ENCODE peak calls at places on chromosomes 11 and 22, in ten cellular contexts. I is heart left ventricle, R is adrenal gland, X is SJSA1, U is A549, S is brain microvascular endothelial cell, P is coronary artery, L is mesenchymal stem cell, D is thoracic aorta, N is tibial nerve. H is an unnamed sample.

GRCh38 chr22:29479417-29480261 is at the start of gene NEFH:
- DNase-seq in I (no peak), R (no peak), X (no peak), U (no peak), S (no peak), P (no peak), L (no peak), D (no peak), N (no peak), H (no peak)

GRCh38 chr11:105244157-105244820 is 104.7 kb upstream of the CARD18 start:
- DNase-seq in I (no peak), R (no peak), X (peak), U (peak), S (peak), P (no peak), L (peak), D (peak), N (no peak), H (no peak)

GRCh38 chr22:21842946-21843345 is 24.5 kb downstream of the MAPK1 start:
- DNase-seq in I (no peak), R (no peak), X (no peak), U (no peak), S (no peak), P (no peak), L (no peak), D (no peak), N (no peak), H (no peak)

GRCh38 chr11:123083623-123084029 is 21.7 kb upstream of the HSPA8 start:
- DNase-seq in I (peak), R (peak), X (peak), U (peak), S (peak), P (peak), L (peak), D (peak), N (peak), H (no peak)

GRCh38 chr22:45891471-45891995 is 85.4 kb downstream of the WNT7B start:
- DNase-seq in I (peak), R (no peak), X (no peak), U (no peak), S (no peak), P (no peak), L (no peak), D (no peak), N (no peak), H (no peak)

GRCh38 chr11:62881579-62882427 is 1.1 kb downstream of the SLC3A2 start:
- DNase-seq in I (peak), R (peak), X (peak), U (peak), S (peak), P (peak), L (peak), D (peak), N (peak), H (peak)

GRCh38 chr22:19942886-19943664 is 1.5 kb upstream of the TXNRD2 start:
- DNase-seq in I (no peak), R (peak), X (peak), U (no peak), S (peak), P (no peak), L (peak), D (no peak), N (no peak), H (no peak)

GRCh38 chr11:65423516-65424199 is 1.1 kb downstream of the NEAT1 start:
- DNase-seq in I (peak), R (no peak), X (peak), U (no peak), S (no peak), P (peak), L (no peak), D (no peak), N (peak), H (no peak)

GRCh38 chr11:123450593-123450992 is 20.5 kb downstream of the GRAMD1B start:
- DNase-seq in I (no peak), R (no peak), X (no peak), U (no peak), S (no peak), P (no peak), L (no peak), D (no peak), N (no peak), H (no peak)

GRCh38 chr22:49763138-49763537 is 64.5 kb downstream of the BRD1 start:
- DNase-seq in I (no peak), R (no peak), X (no peak), U (no peak), S (no peak), P (peak), L (no peak), D (no peak), N (no peak), H (no peak)

GRCh38 chr11:95684170-95684569 is 105.4 kb downstream of the FAM76B start:
- DNase-seq in I (no peak), R (no peak), X (no peak), U (no peak), S (no peak), P (no peak), L (no peak), D (no peak), N (no peak), H (no peak)

DNA sequence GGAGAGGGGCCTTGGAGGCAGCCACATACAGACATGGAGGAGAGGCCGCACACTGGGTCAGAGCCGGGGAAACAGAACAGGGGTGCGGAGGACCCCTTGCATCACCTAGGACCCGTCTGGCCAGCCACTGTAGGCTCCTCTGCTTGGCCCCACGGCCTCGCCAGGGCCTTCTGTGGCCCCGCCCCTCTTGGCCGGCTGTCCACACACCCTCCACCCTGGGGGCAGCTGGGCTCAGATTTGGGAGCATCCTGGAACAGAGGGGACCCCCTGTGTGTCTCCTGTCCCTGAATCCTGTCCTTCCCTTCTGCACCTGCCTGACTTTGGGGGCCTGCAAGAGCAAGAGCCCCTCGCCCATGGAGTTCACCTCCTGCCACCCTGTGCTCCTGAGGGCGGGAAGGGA is 7.9 kb upstream of the TH start:
- DNase-seq in I (no peak), R (no peak), X (no peak), U (no peak), S (no peak), P (no peak), L (no peak), D (no peak), N (no peak), H (no peak)
- H3K27ac ChIP-seq in I (no peak), R (no peak), X (no peak), U (no peak), S (no peak), P (no peak), L (no peak), D (no peak), N (no peak), H (no peak)

DNA sequence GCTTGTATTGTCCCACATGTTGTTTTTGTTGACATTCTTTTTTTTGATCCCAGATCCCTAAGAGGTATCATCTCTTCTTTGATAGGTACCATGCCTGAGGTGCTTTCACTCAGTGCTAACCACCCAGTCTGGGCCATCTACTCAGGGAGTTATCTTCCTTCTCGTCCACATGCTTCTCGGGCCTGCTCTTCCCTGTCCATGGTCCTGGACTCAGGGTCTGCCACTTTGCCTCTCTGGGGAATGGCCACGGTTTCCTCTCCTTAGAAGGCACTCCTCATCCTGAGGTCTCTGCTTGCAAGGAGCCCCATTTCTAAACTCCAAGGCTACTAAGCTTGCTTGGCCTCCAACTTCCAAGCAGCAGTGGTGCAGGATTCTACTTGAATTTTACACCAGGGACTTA is 227.0 kb upstream of the NCAM1 start:
- DNase-seq in I (no peak), R (peak), X (peak), U (no peak), S (peak), P (peak), L (peak), D (no peak), N (no peak), H (no peak)
- H3K27ac ChIP-seq in I (no peak), R (no peak), X (no peak), U (no peak), S (no peak), P (no peak), L (no peak), D (no peak), N (no peak), H (no peak)

DNA sequence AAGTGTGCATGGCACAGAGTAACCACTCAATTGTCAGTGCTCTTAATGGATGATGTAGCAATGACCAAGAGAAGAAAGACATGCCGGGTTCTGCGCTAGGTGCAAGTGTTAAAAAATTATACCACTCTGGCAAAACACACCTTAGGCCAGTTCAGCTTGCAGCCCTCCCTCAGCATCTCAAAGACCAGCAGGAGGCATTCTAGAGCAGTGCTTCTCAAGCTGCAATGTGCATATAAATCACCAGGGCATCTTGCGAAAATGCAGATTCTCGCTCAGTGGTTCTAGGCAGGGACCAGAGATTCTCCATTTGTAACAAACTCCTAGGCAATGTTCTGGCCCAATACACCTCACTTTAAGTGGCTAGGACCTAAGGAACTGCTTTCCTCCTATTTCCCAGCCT is 337.3 kb upstream of the API5 start:
- DNase-seq in I (no peak), R (no peak), X (no peak), U (no peak), S (no peak), P (no peak), L (no peak), D (no peak), N (no peak), H (no peak)
- H3K27ac ChIP-seq in I (no peak), R (no peak), X (no peak), U (no peak), S (no peak), P (no peak), L (no peak), D (no peak), N (no peak), H (no peak)

DNA sequence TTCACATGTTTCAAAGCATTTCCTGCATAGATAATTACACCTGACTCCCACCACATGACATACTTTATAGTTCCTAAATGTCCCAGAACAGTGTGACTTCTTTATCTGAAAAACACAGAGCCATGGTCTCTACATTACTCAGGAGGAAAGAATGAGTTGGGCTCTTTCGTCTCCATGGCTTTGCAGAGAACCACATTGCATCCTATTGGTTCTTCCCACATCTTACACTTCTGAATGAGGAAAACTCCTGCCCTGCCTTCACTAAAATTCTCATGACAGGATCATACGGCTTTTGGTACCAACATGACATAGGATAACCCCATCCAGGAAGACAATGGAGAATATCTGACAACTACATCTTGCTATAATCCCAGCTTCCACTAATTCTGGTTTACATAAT is 88.5 kb downstream of the ETS1 start:
- DNase-seq in I (no peak), R (no peak), X (no peak), U (no peak), S (peak), P (no peak), L (peak), D (no peak), N (no peak), H (no peak)
- H3K27ac ChIP-seq in I (peak), R (no peak), X (peak), U (peak), S (peak), P (peak), L (no peak), D (peak), N (no peak), H (no peak)

DNA sequence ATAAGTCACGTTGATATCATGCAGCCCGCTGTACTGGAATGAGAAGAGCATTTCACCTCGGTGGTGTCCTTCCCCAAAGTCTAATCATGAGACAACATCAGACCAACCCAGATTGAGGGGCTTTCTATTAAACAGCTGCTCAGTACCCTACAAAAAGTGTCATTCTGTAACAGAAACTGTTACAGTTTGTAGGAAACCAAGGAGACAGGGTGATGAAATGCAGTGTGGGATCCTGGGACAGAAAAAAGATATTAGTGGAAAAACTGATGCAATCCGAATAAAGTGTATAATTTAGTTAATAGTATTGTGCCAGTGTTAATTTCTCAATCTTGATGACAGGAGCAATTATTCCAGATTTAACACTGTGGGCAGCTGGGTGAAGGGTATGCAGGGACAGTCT is 128.0 kb downstream of the MICAL2 start:
- DNase-seq in I (no peak), R (no peak), X (no peak), U (no peak), S (no peak), P (no peak), L (peak), D (no peak), N (no peak), H (no peak)
- H3K27ac ChIP-seq in I (peak), R (no peak), X (no peak), U (no peak), S (no peak), P (peak), L (no peak), D (peak), N (peak), H (no peak)

GRCh38 chr11:69272055-69272454 is 21.9 kb upstream of the MYEOV start:
- DNase-seq in I (no peak), R (no peak), X (no peak), U (no peak), S (no peak), P (no peak), L (no peak), D (no peak), N (no peak), H (no peak)

GRCh38 chr11:69272961-69273461 is 20.9 kb upstream of the MYEOV start:
- DNase-seq in I (no peak), R (no peak), X (no peak), U (no peak), S (no peak), P (no peak), L (no peak), D (no peak), N (no peak), H (no peak)

GRCh38 chr11:69275178-69275577 is 18.8 kb upstream of the MYEOV start:
- DNase-seq in I (no peak), R (no peak), X (no peak), U (no peak), S (no peak), P (no peak), L (no peak), D (no peak), N (no peak), H (no peak)

GRCh38 chr11:69274531-69275016 is 19.4 kb upstream of the MYEOV start:
- DNase-seq in I (no peak), R (no peak), X (no peak), U (no peak), S (no peak), P (no peak), L (no peak), D (no peak), N (no peak), H (no peak)

GRCh38 chr11:69273571-69273970 is 20.4 kb upstream of the MYEOV start:
- DNase-seq in I (no peak), R (no peak), X (no peak), U (no peak), S (no peak), P (no peak), L (no peak), D (no peak), N (no peak), H (no peak)
- H3K27ac ChIP-seq in I (no peak), R (no peak), X (no peak), U (peak), S (no peak), P (no peak), L (no peak), D (no peak), N (no peak), H (no peak)

DNA sequence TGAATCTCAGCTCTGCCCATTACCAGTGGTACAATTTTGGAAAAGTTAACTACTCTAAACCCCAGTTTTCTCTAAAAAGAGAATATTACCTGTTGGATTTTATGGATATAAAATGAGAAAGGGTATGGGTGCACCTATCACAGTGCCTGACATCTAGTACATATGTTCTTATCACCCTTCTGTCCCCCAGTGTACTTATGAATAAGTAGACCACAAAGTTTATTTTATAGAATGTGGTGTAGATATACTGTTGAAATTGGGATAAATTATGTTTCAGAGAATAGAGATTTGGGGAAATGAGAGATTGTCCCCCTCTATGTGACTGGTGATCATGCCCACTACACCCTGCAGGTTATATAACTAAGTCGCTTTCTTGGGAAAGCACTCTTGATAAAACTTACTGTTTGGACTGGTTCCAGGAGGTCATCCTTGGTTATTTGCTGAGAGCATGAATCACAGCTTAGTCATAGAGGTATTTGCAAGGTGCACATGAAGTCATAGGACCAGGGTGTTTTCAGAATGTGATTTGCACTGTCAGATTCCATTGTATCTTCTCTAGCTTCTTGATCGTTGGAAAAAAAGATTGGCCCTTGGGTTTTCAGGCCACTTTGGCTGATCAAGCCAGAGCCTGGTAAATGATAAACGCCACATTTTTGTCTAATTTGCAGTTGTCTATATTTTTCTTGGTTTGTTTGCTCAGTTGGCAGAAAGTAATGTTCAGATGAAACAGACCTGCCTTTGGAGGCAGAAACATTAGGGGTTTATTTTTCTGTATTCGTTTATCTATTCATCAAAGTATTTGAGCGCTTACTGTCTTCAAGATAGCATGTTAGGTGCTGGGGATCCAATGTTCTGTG is 21.3 kb downstream of the STX3 start:
- DNase-seq in I (no peak), R (peak), X (peak), U (peak), S (peak), P (no peak), L (peak), D (no peak), N (no peak), H (no peak)
- H3K27ac ChIP-seq in I (no peak), R (peak), X (no peak), U (no peak), S (no peak), P (no peak), L (peak), D (no peak), N (no peak), H (peak)

GRCh38 chr11:78424334-78425270 is 7.0 kb upstream of the GAB2 start:
- DNase-seq in I (no peak), R (no peak), X (no peak), U (no peak), S (no peak), P (no peak), L (peak), D (no peak), N (no peak), H (no peak)
- H3K27ac ChIP-seq in I (peak), R (peak), X (no peak), U (peak), S (no peak), P (peak), L (no peak), D (peak), N (peak), H (no peak)

GRCh38 chr11:17208257-17208999 is 642 bp upstream of the PIK3C2A start:
- DNase-seq in I (no peak), R (peak), X (no peak), U (peak), S (peak), P (no peak), L (peak), D (no peak), N (no peak), H (peak)

GRCh38 chr11:17207317-17208256 is at the start of gene PIK3C2A:
- DNase-seq in I (peak), R (peak), X (peak), U (peak), S (peak), P (peak), L (peak), D (peak), N (peak), H (peak)

GRCh38 chr11:17209939-17210245 is 2.1 kb upstream of the PIK3C2A start:
- DNase-seq in I (no peak), R (no peak), X (no peak), U (no peak), S (no peak), P (no peak), L (peak), D (no peak), N (no peak), H (no peak)

DNA sequence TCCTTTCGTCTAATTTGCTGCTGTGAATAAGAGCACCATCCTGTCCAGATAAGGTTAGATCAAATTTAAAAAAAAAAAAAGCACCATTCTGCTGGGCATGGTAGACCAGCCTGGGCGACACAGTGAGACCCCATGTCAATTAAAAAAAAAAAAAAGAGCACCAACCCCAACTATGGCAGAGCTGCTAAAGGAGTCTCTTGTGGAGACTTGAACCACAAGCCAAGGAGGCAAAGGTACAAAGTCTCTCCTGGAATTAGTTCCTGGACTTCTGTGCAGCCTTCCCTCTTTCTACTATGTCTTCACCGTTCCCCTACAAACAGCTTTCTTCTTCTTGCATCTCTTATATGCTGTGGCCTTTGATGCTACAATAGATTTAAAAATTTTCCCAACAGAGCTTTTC is 1.3 kb downstream of the PIK3C2A start:
- DNase-seq in I (no peak), R (no peak), X (no peak), U (no peak), S (no peak), P (no peak), L (no peak), D (no peak), N (no peak), H (no peak)
- H3K27ac ChIP-seq in I (peak), R (peak), X (no peak), U (no peak), S (no peak), P (peak), L (no peak), D (peak), N (peak), H (no peak)